ENCODE peak calls at places on chromosome 18, in six cellular contexts. P, Z, I, E, D and X are unnamed samples.

GRCh38 chr18:37408676-37409305 is 156.8 kb downstream of the CELF4 start:
- DNase-seq in P (no peak), Z (no peak), I (no peak), E (no peak), D (no peak), X (no peak)

GRCh38 chr18:43772907-43773306 is 495.6 kb upstream of the SYT4 start:
- DNase-seq in P (no peak), Z (no peak), I (no peak), E (no peak), D (peak; percentile 77), X (no peak)

GRCh38 chr18:32440478-32440877 is 30.2 kb downstream of the GAREM1 start:
- DNase-seq in P (no peak), Z (no peak), I (no peak), E (no peak), D (no peak), X (no peak)

GRCh38 chr18:31039426-31039825 is 3.1 kb downstream of the DSC3 start:
- DNase-seq in P (no peak), Z (peak; percentile 8), I (no peak), E (no peak), D (no peak), X (no peak)

GRCh38 chr18:6221602-6222014 is 193.1 kb downstream of the L3MBTL4 start:
- DNase-seq in P (peak; percentile 88), Z (peak; percentile 19), I (no peak), E (no peak), D (no peak), X (no peak)

GRCh38 chr18:10329116-10329515 is 125.3 kb upstream of the APCDD1 start:
- DNase-seq in P (no peak), Z (peak; percentile 44), I (no peak), E (no peak), D (no peak), X (no peak)

GRCh38 chr18:49500136-49500921 is 13.3 kb upstream of the C18orf32 start:
- DNase-seq in P (no peak), Z (no peak), I (no peak), E (no peak), D (no peak), X (no peak)

GRCh38 chr18:8348051-8348450 is 261.2 kb upstream of the RAB12 start:
- DNase-seq in P (no peak), Z (no peak), I (no peak), E (no peak), D (no peak), X (no peak)

GRCh38 chr18:45863469-45863868 is 38.0 kb downstream of the SIGLEC15 start:
- DNase-seq in P (no peak), Z (no peak), I (no peak), E (no peak), D (no peak), X (no peak)

GRCh38 chr18:2111456-2111855 is 459.8 kb downstream of the METTL4 start:
- DNase-seq in P (no peak), Z (peak; percentile 88), I (no peak), E (no peak), D (no peak), X (no peak)

GRCh38 chr18:10950876-10951630 is 198.3 kb downstream of the PIEZO2 start:
- DNase-seq in P (no peak), Z (no peak), I (no peak), E (no peak), D (no peak), X (no peak)

GRCh38 chr18:77056399-77057015 is 76.1 kb downstream of the MBP start:
- DNase-seq in P (no peak), Z (no peak), I (no peak), E (no peak), D (no peak), X (no peak)

GRCh38 chr18:32695534-32695933 is 77.3 kb downstream of the KLHL14 start:
- DNase-seq in P (no peak), Z (no peak), I (no peak), E (no peak), D (no peak), X (no peak)

GRCh38 chr18:3368193-3368592 is 81.8 kb upstream of the TGIF1 start:
- DNase-seq in P (no peak), Z (peak; percentile 90), I (no peak), E (no peak), D (no peak), X (no peak)

GRCh38 chr18:74197705-74198341 is 49.5 kb downstream of the TIMM21 start:
- DNase-seq in P (no peak), Z (no peak), I (no peak), E (no peak), D (no peak), X (no peak)

GRCh38 chr18:3972291-3972985 is 482.7 kb downstream of the DLGAP1 start:
- DNase-seq in P (no peak), Z (peak; percentile 17), I (no peak), E (no peak), D (no peak), X (no peak)

GRCh38 chr18:47296462-47296861 is 45.0 kb upstream of the SKOR2 start:
- DNase-seq in P (no peak), Z (no peak), I (no peak), E (no peak), D (no peak), X (no peak)

GRCh38 chr18:58256316-58257080 is 212.5 kb downstream of the NEDD4L start:
- DNase-seq in P (no peak), Z (no peak), I (no peak), E (no peak), D (no peak), X (no peak)

GRCh38 chr18:37676276-37676675 is 110.7 kb upstream of the CELF4 start:
- DNase-seq in P (no peak), Z (no peak), I (no peak), E (no peak), D (no peak), X (no peak)

GRCh38 chr18:70420151-70420898 is 131.5 kb downstream of the SOCS6 start:
- DNase-seq in P (no peak), Z (peak; percentile 76), I (no peak), E (no peak), D (no peak), X (no peak)

GRCh38 chr18:62586781-62587487 is 64.1 kb downstream of the ZCCHC2 start:
- DNase-seq in P (no peak), Z (no peak), I (no peak), E (no peak), D (no peak), X (no peak)

GRCh38 chr18:63708650-63709049 is 5.9 kb downstream of the SERPINB11 start:
- DNase-seq in P (no peak), Z (peak; percentile 89), I (no peak), E (no peak), D (no peak), X (no peak)

GRCh38 chr18:5542393-5543035 is 1.3 kb downstream of the EPB41L3 start:
- DNase-seq in P (peak; percentile 57), Z (peak; percentile 34), I (no peak), E (no peak), D (peak; percentile 27), X (no peak)

GRCh38 chr18:75216926-75217303 is 6.3 kb downstream of the TSHZ1 start:
- DNase-seq in P (no peak), Z (no peak), I (no peak), E (no peak), D (no peak), X (no peak)

GRCh38 chr18:57008001-57008686 is 138.7 kb upstream of the BOD1L2 start:
- DNase-seq in P (no peak), Z (no peak), I (no peak), E (no peak), D (no peak), X (no peak)

GRCh38 chr18:75524181-75524580 is 96.7 kb upstream of the SMIM21 start:
- DNase-seq in P (no peak), Z (no peak), I (no peak), E (no peak), D (no peak), X (no peak)

GRCh38 chr18:34592961-34593382 is 117.1 kb upstream of the DTNA start:
- DNase-seq in P (no peak), Z (peak; percentile 86), I (no peak), E (no peak), D (peak; percentile 58), X (no peak)

GRCh38 chr18:69528439-69528838 is 127.8 kb downstream of the DOK6 start:
- DNase-seq in P (no peak), Z (peak; percentile 69), I (no peak), E (no peak), D (no peak), X (no peak)

GRCh38 chr18:10353791-10354190 is 100.6 kb upstream of the APCDD1 start:
- DNase-seq in P (no peak), Z (peak; percentile 94), I (no peak), E (no peak), D (no peak), X (no peak)

GRCh38 chr18:23826850-23827620 is 137.8 kb downstream of the LAMA3 start:
- DNase-seq in P (no peak), Z (no peak), I (no peak), E (no peak), D (no peak), X (no peak)

GRCh38 chr18:10713400-10713799 is 187.6 kb downstream of the NAPG start:
- DNase-seq in P (no peak), Z (no peak), I (no peak), E (no peak), D (no peak), X (no peak)

GRCh38 chr18:62659698-62660097 is 55.6 kb upstream of the PHLPP1 start:
- DNase-seq in P (no peak), Z (no peak), I (no peak), E (no peak), D (no peak), X (no peak)

GRCh38 chr18:22767653-22768052 is 165.5 kb upstream of the RBBP8 start:
- DNase-seq in P (no peak), Z (no peak), I (no peak), E (no peak), D (no peak), X (no peak)

GRCh38 chr18:48884306-48885235 is 66.2 kb downstream of the SMAD7 start:
- DNase-seq in P (no peak), Z (no peak), I (no peak), E (no peak), D (no peak), X (no peak)

GRCh38 chr18:48100712-48101165 is 170.3 kb upstream of the SMAD2 start:
- DNase-seq in P (peak; percentile 78), Z (no peak), I (no peak), E (no peak), D (no peak), X (no peak)

GRCh38 chr18:69257861-69258458 is 142.7 kb upstream of the DOK6 start:
- DNase-seq in P (no peak), Z (peak; percentile 87), I (no peak), E (no peak), D (no peak), X (no peak)

GRCh38 chr18:44743626-44744025 is 62.9 kb downstream of the SETBP1 start:
- DNase-seq in P (no peak), Z (no peak), I (no peak), E (no peak), D (no peak), X (no peak)

GRCh38 chr18:74892066-74892627 is 294.5 kb downstream of the ZNF407 start:
- DNase-seq in P (no peak), Z (no peak), I (no peak), E (no peak), D (no peak), X (no peak)

GRCh38 chr18:35441857-35442595 is 55.7 kb downstream of the INO80C start:
- DNase-seq in P (no peak), Z (peak; percentile 26), I (no peak), E (no peak), D (no peak), X (no peak)

GRCh38 chr18:446941-447560 is 53.5 kb downstream of the COLEC12 start:
- DNase-seq in P (no peak), Z (peak; percentile 46), I (no peak), E (no peak), D (no peak), X (no peak)